ENCODE peak calls at places on chromosomes 2 and 18, in eight cellular contexts. Y is ovary; Q is cardiac muscle cell; R is activated CD4-positive, CD25-positive, alpha-beta regulatory T cell treated with anti-CD3 and anti-CD28 coated beads, Interleukin-2, amount 50 U/mL, for 72 hours; F is neural crest cell; S is A172; O is GM20000; K is hypothalamus. P is an unnamed sample.
A peak's percentile ranks its signal among the peaks of the same experiment; 100 is the strongest.

GRCh38 chr2:226378733-226379132 is 420.9 kb downstream of the IRS1 start:
- DNase-seq in Y (no peak), Q (peak; percentile 44), R (no peak), F (no peak), S (no peak), O (no peak), K (no peak), P (no peak)

GRCh38 chr2:147547425-147547824 is 297.4 kb upstream of the ACVR2A start:
- DNase-seq in Y (no peak), Q (peak; percentile 44), R (no peak), F (no peak), S (no peak), O (no peak), K (no peak), P (no peak)

GRCh38 chr2:23523651-23524260 is 138.8 kb downstream of the KLHL29 start:
- DNase-seq in Y (peak; percentile 78), Q (no peak), R (no peak), F (no peak), S (peak; percentile 16), O (no peak), K (no peak), P (no peak)

GRCh38 chr2:63364866-63365265 is 223.4 kb downstream of the WDPCP start:
- DNase-seq in Y (no peak), Q (no peak), R (no peak), F (no peak), S (no peak), O (no peak), K (no peak), P (no peak)

GRCh38 chr2:235557903-235558302 is 64.1 kb downstream of the AGAP1 start:
- DNase-seq in Y (no peak), Q (no peak), R (no peak), F (no peak), S (no peak), O (no peak), K (no peak), P (no peak)

GRCh38 chr2:142088058-142088568 is 42.7 kb downstream of the LRP1B start:
- DNase-seq in Y (no peak), Q (no peak), R (no peak), F (no peak), S (no peak), O (no peak), K (no peak), P (no peak)

GRCh38 chr2:86274918-86275275 is 62.5 kb downstream of the REEP1 start:
- DNase-seq in Y (no peak), Q (peak; percentile 42), R (no peak), F (no peak), S (no peak), O (peak; percentile 42), K (no peak), P (no peak)

GRCh38 chr2:126761981-126762878 is 106.3 kb downstream of the GYPC start:
- DNase-seq in Y (no peak), Q (no peak), R (no peak), F (no peak), S (no peak), O (no peak), K (no peak), P (no peak)

GRCh38 chr2:187075106-187076070 is 226.4 kb upstream of the ZSWIM2 start:
- DNase-seq in Y (no peak), Q (no peak), R (no peak), F (no peak), S (no peak), O (no peak), K (no peak), P (no peak)

GRCh38 chr18:78073275-78073674 is 823.6 kb downstream of the GALR1 start:
- DNase-seq in Y (no peak), Q (peak; percentile 2), R (no peak), F (no peak), S (no peak), O (no peak), K (no peak), P (no peak)

P was measured in cardiac septum.